ENCODE peak calls at places on chromosomes 13 and 19, in seven cellular contexts. Y, R, S, T, Z, V and I are unnamed samples.

GRCh38 chr13:44692173-44692713 is 116.1 kb upstream of the TSC22D1 start:
- DNase-seq in Y (peak), R (no peak), S (no peak), T (peak), Z (peak), V (no peak), I (peak)

GRCh38 chr19:55259540-55260210 is 858 bp upstream of the PPP6R1 start:
- DNase-seq in Y (no peak), R (no peak), S (no peak), T (no peak), Z (no peak), V (no peak), I (peak)

GRCh38 chr19:19321143-19321577 is 531 bp downstream of the MAU2 start:
- DNase-seq in Y (no peak), R (peak), S (peak), T (peak), Z (peak), V (peak), I (peak)

GRCh38 chr19:44903602-44904425 is 1.8 kb upstream of the APOE start:
- DNase-seq in Y (peak), R (peak), S (peak), T (peak), Z (peak), V (peak), I (peak)

GRCh38 chr19:55041244-55041626 is 3.2 kb upstream of the GP6 start:
- DNase-seq in Y (no peak), R (no peak), S (no peak), T (no peak), Z (no peak), V (no peak), I (no peak)

GRCh38 chr19:13774217-13775191 is at the start of gene C19orf53:
- DNase-seq in Y (peak), R (peak), S (peak), T (peak), Z (peak), V (peak), I (peak)

GRCh38 chr19:29927944-29928669 is 13.9 kb upstream of the URI1 start:
- DNase-seq in Y (no peak), R (no peak), S (no peak), T (peak), Z (no peak), V (no peak), I (peak)

GRCh38 chr19:16085115-16085514 is 8.8 kb downstream of the TPM4 start:
- DNase-seq in Y (peak), R (no peak), S (no peak), T (no peak), Z (peak), V (no peak), I (no peak)

GRCh38 chr19:35641515-35642151 is at the start of gene ETV2:
- DNase-seq in Y (peak), R (no peak), S (peak), T (peak), Z (peak), V (no peak), I (peak)

GRCh38 chr19:7545295-7545694 is 9.8 kb downstream of the PNPLA6 start:
- DNase-seq in Y (no peak), R (no peak), S (no peak), T (no peak), Z (no peak), V (no peak), I (no peak)

GRCh38 chr13:84126671-84127171 is 244.4 kb upstream of the SLITRK1 start:
- DNase-seq in Y (no peak), R (no peak), S (no peak), T (no peak), Z (no peak), V (no peak), I (no peak)

GRCh38 chr13:79295906-79296564 is 110.0 kb downstream of the RBM26 start:
- DNase-seq in Y (peak), R (no peak), S (no peak), T (no peak), Z (no peak), V (no peak), I (no peak)

GRCh38 chr13:48852911-48853310 is 122.8 kb upstream of the FNDC3A start:
- DNase-seq in Y (no peak), R (no peak), S (no peak), T (no peak), Z (no peak), V (peak), I (no peak)

GRCh38 chr19:48922548-48923490 is 10.7 kb upstream of the DHDH start:
- DNase-seq in Y (no peak), R (no peak), S (no peak), T (no peak), Z (no peak), V (no peak), I (no peak)

GRCh38 chr19:9848060-9848459 is 12.9 kb downstream of the PIN1 start:
- DNase-seq in Y (no peak), R (no peak), S (peak), T (peak), Z (no peak), V (no peak), I (peak)

GRCh38 chr13:33182729-33183128 is 102.8 kb downstream of the STARD13 start:
- DNase-seq in Y (no peak), R (no peak), S (no peak), T (no peak), Z (no peak), V (no peak), I (no peak)

GRCh38 chr19:20078696-20079095 is 896 bp downstream of the ZNF90 start:
- DNase-seq in Y (peak), R (peak), S (no peak), T (no peak), Z (peak), V (peak), I (peak)

GRCh38 chr13:111184685-111185401 is 69.7 kb downstream of the ARHGEF7 start:
- DNase-seq in Y (no peak), R (no peak), S (no peak), T (no peak), Z (no peak), V (no peak), I (no peak)

GRCh38 chr13:75739244-75739868 is 103.2 kb downstream of the LMO7 start:
- DNase-seq in Y (peak), R (no peak), S (no peak), T (no peak), Z (no peak), V (no peak), I (no peak)

GRCh38 chr19:14519860-14520407 is 1.7 kb upstream of the DNAJB1 start:
- DNase-seq in Y (peak), R (no peak), S (no peak), T (no peak), Z (peak), V (peak), I (no peak)

GRCh38 chr13:39952244-39953233 is 297.1 kb downstream of the COG6 start:
- DNase-seq in Y (peak), R (no peak), S (no peak), T (no peak), Z (peak), V (no peak), I (peak)

GRCh38 chr19:6806488-6806887 is 34.0 kb downstream of the VAV1 start:
- DNase-seq in Y (no peak), R (no peak), S (no peak), T (peak), Z (no peak), V (peak), I (peak)

GRCh38 chr13:110339263-110339662 is 32.2 kb downstream of the COL4A2 start:
- DNase-seq in Y (no peak), R (no peak), S (no peak), T (no peak), Z (no peak), V (no peak), I (no peak)

GRCh38 chr19:10744222-10744847 is 26.5 kb downstream of the DNM2 start:
- DNase-seq in Y (no peak), R (no peak), S (no peak), T (no peak), Z (no peak), V (peak), I (no peak)

GRCh38 chr19:35830986-35831385 is 18.3 kb upstream of the PRODH2 start:
- DNase-seq in Y (no peak), R (no peak), S (no peak), T (no peak), Z (no peak), V (no peak), I (no peak)

GRCh38 chr19:37779139-37780035 is at the start of gene ZNF573:
- DNase-seq in Y (peak), R (peak), S (peak), T (peak), Z (peak), V (peak), I (peak)

GRCh38 chr13:108987488-108987887 is 358.1 kb downstream of the MYO16 start:
- DNase-seq in Y (peak), R (no peak), S (no peak), T (no peak), Z (peak), V (no peak), I (no peak)

GRCh38 chr19:38769635-38770211 is 3.6 kb downstream of the LGALS7 start:
- DNase-seq in Y (peak), R (no peak), S (peak), T (peak), Z (peak), V (peak), I (peak)

GRCh38 chr13:45206340-45206739 is 5.5 kb upstream of the KCTD4 start:
- DNase-seq in Y (peak), R (no peak), S (no peak), T (no peak), Z (peak), V (peak), I (no peak)

GRCh38 chr19:11422163-11423068 is 3.3 kb upstream of the RGL3 start:
- DNase-seq in Y (no peak), R (peak), S (peak), T (peak), Z (peak), V (peak), I (peak)

GRCh38 chr19:50893047-50893737 is 18.0 kb downstream of the KLK4 start:
- DNase-seq in Y (no peak), R (no peak), S (peak), T (no peak), Z (no peak), V (peak), I (peak)

GRCh38 chr13:71517004-71517403 is 350.0 kb downstream of the DACH1 start:
- DNase-seq in Y (no peak), R (no peak), S (no peak), T (no peak), Z (peak), V (no peak), I (no peak)

GRCh38 chr19:14146789-14147216 is 10.4 kb upstream of the ASF1B start:
- DNase-seq in Y (peak), R (no peak), S (no peak), T (no peak), Z (peak), V (peak), I (no peak)

GRCh38 chr13:54750521-54750920 is 1721.9 kb downstream of the OLFM4 start:
- DNase-seq in Y (no peak), R (no peak), S (no peak), T (no peak), Z (no peak), V (no peak), I (no peak)

GRCh38 chr19:48770223-48770622 is 14.9 kb downstream of the FGF21 start:
- DNase-seq in Y (no peak), R (no peak), S (no peak), T (no peak), Z (no peak), V (peak), I (no peak)

GRCh38 chr13:31020996-31021395 is 88.5 kb downstream of the TEX26 start:
- DNase-seq in Y (no peak), R (no peak), S (no peak), T (no peak), Z (no peak), V (peak), I (peak)

GRCh38 chr13:49348748-49349147 is 95.1 kb downstream of the CAB39L start:
- DNase-seq in Y (no peak), R (no peak), S (peak), T (peak), Z (no peak), V (peak), I (peak)

DNA sequence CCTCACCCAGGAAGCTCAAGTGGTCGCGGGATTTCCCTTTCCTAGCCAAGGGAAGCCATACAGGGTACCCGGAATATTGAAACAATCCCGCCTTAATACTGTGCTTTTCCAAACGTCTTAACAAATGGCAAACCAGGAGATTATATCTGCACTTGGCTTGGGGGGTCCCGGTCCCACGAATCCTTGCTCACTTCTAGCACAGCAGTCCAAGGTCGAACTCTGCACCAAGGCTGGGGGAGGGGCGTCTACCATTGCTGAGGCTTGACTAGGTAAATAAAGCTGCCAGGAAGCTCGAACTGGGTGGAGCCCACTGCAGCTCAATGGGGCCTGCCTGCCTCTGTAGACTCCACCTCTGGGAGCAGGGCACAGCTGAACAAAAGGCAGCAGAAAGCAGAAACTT is 1644.8 kb downstream of the PCDH9 start:
- DNase-seq in Y (no peak), R (no peak), S (no peak), T (peak), Z (no peak), V (no peak), I (no peak)
- H4K8ac ChIP-seq in Y (no peak), R (no peak), S (no peak), T (no peak), Z (no peak), V (no peak), I (no peak)

GRCh38 chr19:42284641-42285341 is 15.7 kb downstream of the CIC start:
- DNase-seq in Y (no peak), R (peak), S (peak), T (peak), Z (peak), V (peak), I (peak)
- H3K9ac ChIP-seq in Y (peak), R (peak), S (no peak), T (peak), Z (peak), V (peak), I (peak)

DNA sequence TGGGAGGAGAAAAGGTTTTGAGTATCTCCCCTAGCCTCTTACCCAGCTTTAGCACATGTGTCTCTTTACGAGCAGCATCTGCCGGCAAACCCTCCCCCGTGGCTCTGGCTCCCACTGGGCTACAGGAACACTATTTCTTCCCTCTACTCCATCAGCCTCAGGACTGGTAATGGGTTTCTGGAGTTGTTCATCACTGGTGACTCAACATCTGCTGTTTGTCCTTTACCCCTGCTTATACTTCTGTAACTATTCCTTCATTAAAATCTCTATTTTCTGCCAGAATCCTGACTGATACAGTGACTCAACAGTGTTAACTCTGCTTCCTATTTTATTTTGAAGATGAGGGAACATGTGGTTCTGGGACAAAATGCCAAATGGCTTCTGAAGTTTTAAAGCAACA is 437.3 kb upstream of the HTR2A start:
- DNase-seq in Y (peak), R (no peak), S (no peak), T (no peak), Z (peak), V (no peak), I (no peak)
- H4K8ac ChIP-seq in Y (no peak), R (no peak), S (no peak), T (no peak), Z (no peak), V (no peak), I (no peak)

DNA sequence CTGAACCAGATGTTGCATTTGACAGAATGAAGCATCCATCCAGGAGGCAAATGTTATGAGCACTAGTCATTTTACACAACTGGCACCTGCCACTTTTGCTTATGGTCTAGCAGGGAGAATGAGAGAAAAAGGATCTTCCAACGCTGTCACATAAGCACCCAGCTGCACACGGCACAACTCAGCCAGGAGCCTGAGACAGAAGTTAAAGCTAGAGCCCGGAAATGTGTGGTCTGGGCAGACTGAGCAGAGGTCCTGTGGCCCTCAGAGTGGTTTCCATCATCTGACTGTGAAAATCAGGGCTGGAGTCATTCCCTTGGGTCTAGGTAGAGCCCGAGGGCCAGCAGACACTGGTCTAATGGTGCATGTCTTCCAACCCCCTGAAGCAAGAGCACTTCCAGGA is 78.4 kb upstream of the XPO4 start:
- DNase-seq in Y (no peak), R (no peak), S (no peak), T (no peak), Z (no peak), V (no peak), I (no peak)
- H3K9ac ChIP-seq in Y (no peak), R (no peak), S (no peak), T (no peak), Z (no peak), V (no peak), I (no peak)

GRCh38 chr19:2103308-2103707 is 6.6 kb downstream of the IZUMO4 start:
- DNase-seq in Y (no peak), R (no peak), S (no peak), T (no peak), Z (no peak), V (no peak), I (no peak)
- H4K8ac ChIP-seq in Y (no peak), R (peak), S (no peak), T (no peak), Z (no peak), V (no peak), I (no peak)